ENCODE peak calls at places on chromosomes 13 and 19, in five cellular contexts. One of them, this sample, is unnamed.

GRCh38 chr13:71625183-71625582 is 241.8 kb downstream of the DACH1 start:
- DNase-seq in foreskin fibroblast: no peak
- DNase-seq in naive thymus-derived CD4-positive, alpha-beta T cell: no peak
- DNase-seq in NCI-H1694 treated with DMSO at 0.1 percent for 48 hours: no peak
- DNase-seq in NCI-H187: no peak
- DNase-seq in this sample: no peak

GRCh38 chr19:944171-944567 is 18.3 kb downstream of the ARID3A start:
- DNase-seq in foreskin fibroblast: no peak
- DNase-seq in naive thymus-derived CD4-positive, alpha-beta T cell: no peak
- DNase-seq in NCI-H1694 treated with DMSO at 0.1 percent for 48 hours: no peak
- DNase-seq in NCI-H187: no peak
- DNase-seq in this sample: no peak

GRCh38 chr19:14830702-14831101 is 4.3 kb downstream of the OR7A5 start:
- DNase-seq in foreskin fibroblast: no peak
- DNase-seq in naive thymus-derived CD4-positive, alpha-beta T cell: no peak
- DNase-seq in NCI-H1694 treated with DMSO at 0.1 percent for 48 hours: no peak
- DNase-seq in NCI-H187: no peak
- DNase-seq in this sample: no peak

GRCh38 chr19:14817052-14817451 is 17.9 kb downstream of the OR7A5 start:
- DNase-seq in foreskin fibroblast: no peak
- DNase-seq in naive thymus-derived CD4-positive, alpha-beta T cell: no peak
- DNase-seq in NCI-H1694 treated with DMSO at 0.1 percent for 48 hours: no peak
- DNase-seq in NCI-H187: no peak
- DNase-seq in this sample: no peak

GRCh38 chr19:13814550-13814949 is 19.3 kb downstream of the ZSWIM4 start:
- DNase-seq in foreskin fibroblast: no peak
- DNase-seq in naive thymus-derived CD4-positive, alpha-beta T cell: no peak
- DNase-seq in NCI-H1694 treated with DMSO at 0.1 percent for 48 hours: no peak
- DNase-seq in NCI-H187: no peak
- DNase-seq in this sample: no peak

GRCh38 chr13:61664821-61665705 is 249.4 kb upstream of the PCDH20 start:
- DNase-seq in foreskin fibroblast: no peak
- DNase-seq in naive thymus-derived CD4-positive, alpha-beta T cell: no peak
- DNase-seq in NCI-H1694 treated with DMSO at 0.1 percent for 48 hours: no peak
- DNase-seq in NCI-H187: no peak
- DNase-seq in this sample: no peak

GRCh38 chr19:2969104-2969504 is 8.3 kb upstream of the TLE6 start:
- DNase-seq in foreskin fibroblast: no peak
- DNase-seq in naive thymus-derived CD4-positive, alpha-beta T cell: no peak
- DNase-seq in NCI-H1694 treated with DMSO at 0.1 percent for 48 hours: peak; percentile 64
- DNase-seq in NCI-H187: peak; percentile 75
- DNase-seq in this sample: no peak

GRCh38 chr13:30431269-30431950 is 9.1 kb downstream of the UBE2L5 start:
- DNase-seq in foreskin fibroblast: no peak
- DNase-seq in naive thymus-derived CD4-positive, alpha-beta T cell: no peak
- DNase-seq in NCI-H1694 treated with DMSO at 0.1 percent for 48 hours: no peak
- DNase-seq in NCI-H187: no peak
- DNase-seq in this sample: no peak

GRCh38 chr13:95243207-95243606 is 58.0 kb downstream of the ABCC4 start:
- DNase-seq in foreskin fibroblast: no peak
- DNase-seq in naive thymus-derived CD4-positive, alpha-beta T cell: no peak
- DNase-seq in NCI-H1694 treated with DMSO at 0.1 percent for 48 hours: no peak
- DNase-seq in NCI-H187: no peak
- DNase-seq in this sample: no peak

GRCh38 chr13:25687622-25688225 is 315.9 kb downstream of the ATP8A2 start:
- DNase-seq in foreskin fibroblast: no peak
- DNase-seq in naive thymus-derived CD4-positive, alpha-beta T cell: no peak
- DNase-seq in NCI-H1694 treated with DMSO at 0.1 percent for 48 hours: peak; percentile 15
- DNase-seq in NCI-H187: no peak
- DNase-seq in this sample: no peak

GRCh38 chr13:47794963-47795362 is 206.1 kb downstream of the SUCLA2 start:
- DNase-seq in foreskin fibroblast: no peak
- DNase-seq in naive thymus-derived CD4-positive, alpha-beta T cell: no peak
- DNase-seq in NCI-H1694 treated with DMSO at 0.1 percent for 48 hours: no peak
- DNase-seq in NCI-H187: no peak
- DNase-seq in this sample: no peak

GRCh38 chr13:75418997-75419396 is 63.0 kb downstream of the TBC1D4 start:
- DNase-seq in foreskin fibroblast: no peak
- DNase-seq in naive thymus-derived CD4-positive, alpha-beta T cell: no peak
- DNase-seq in NCI-H1694 treated with DMSO at 0.1 percent for 48 hours: no peak
- DNase-seq in NCI-H187: no peak
- DNase-seq in this sample: no peak

GRCh38 chr13:74978596-74978995 is 503.4 kb downstream of the TBC1D4 start:
- DNase-seq in foreskin fibroblast: no peak
- DNase-seq in naive thymus-derived CD4-positive, alpha-beta T cell: no peak
- DNase-seq in NCI-H1694 treated with DMSO at 0.1 percent for 48 hours: no peak
- DNase-seq in NCI-H187: no peak
- DNase-seq in this sample: no peak

GRCh38 chr19:16095071-16095571 is 16.6 kb upstream of the RAB8A start:
- DNase-seq in foreskin fibroblast: no peak
- DNase-seq in naive thymus-derived CD4-positive, alpha-beta T cell: no peak
- DNase-seq in NCI-H1694 treated with DMSO at 0.1 percent for 48 hours: no peak
- DNase-seq in NCI-H187: no peak
- DNase-seq in this sample: no peak

GRCh38 chr13:105336706-105337582 is 1198.5 kb downstream of the EFNB2 start:
- DNase-seq in foreskin fibroblast: no peak
- DNase-seq in naive thymus-derived CD4-positive, alpha-beta T cell: no peak
- DNase-seq in NCI-H1694 treated with DMSO at 0.1 percent for 48 hours: no peak
- DNase-seq in NCI-H187: no peak
- DNase-seq in this sample: no peak

GRCh38 chr13:28282451-28282850 is 144.1 kb downstream of the PAN3 start:
- DNase-seq in foreskin fibroblast: no peak
- DNase-seq in naive thymus-derived CD4-positive, alpha-beta T cell: no peak
- DNase-seq in NCI-H1694 treated with DMSO at 0.1 percent for 48 hours: no peak
- DNase-seq in NCI-H187: no peak
- DNase-seq in this sample: no peak

GRCh38 chr19:39318690-39319089 is 2.0 kb downstream of the LRFN1 start:
- DNase-seq in foreskin fibroblast: no peak
- DNase-seq in naive thymus-derived CD4-positive, alpha-beta T cell: no peak
- DNase-seq in NCI-H1694 treated with DMSO at 0.1 percent for 48 hours: no peak
- DNase-seq in NCI-H187: no peak
- DNase-seq in this sample: no peak

GRCh38 chr13:59519776-59520175 is 644.0 kb downstream of the DIAPH3 start:
- DNase-seq in foreskin fibroblast: no peak
- DNase-seq in naive thymus-derived CD4-positive, alpha-beta T cell: no peak
- DNase-seq in NCI-H1694 treated with DMSO at 0.1 percent for 48 hours: no peak
- DNase-seq in NCI-H187: no peak
- DNase-seq in this sample: no peak

GRCh38 chr19:53112286-53112685 is 9.1 kb upstream of the ZNF160 start:
- DNase-seq in foreskin fibroblast: no peak
- DNase-seq in naive thymus-derived CD4-positive, alpha-beta T cell: no peak
- DNase-seq in NCI-H1694 treated with DMSO at 0.1 percent for 48 hours: no peak
- DNase-seq in NCI-H187: no peak
- DNase-seq in this sample: no peak

GRCh38 chr19:10228925-10229324 is 2.2 kb downstream of the S1PR2 start:
- DNase-seq in foreskin fibroblast: no peak
- DNase-seq in naive thymus-derived CD4-positive, alpha-beta T cell: peak; percentile 45
- DNase-seq in NCI-H1694 treated with DMSO at 0.1 percent for 48 hours: no peak
- DNase-seq in NCI-H187: no peak
- DNase-seq in this sample: no peak

GRCh38 chr13:41122838-41123237 is 9.8 kb downstream of the KBTBD6 start:
- DNase-seq in foreskin fibroblast: no peak
- DNase-seq in naive thymus-derived CD4-positive, alpha-beta T cell: peak; percentile 35
- DNase-seq in NCI-H1694 treated with DMSO at 0.1 percent for 48 hours: no peak
- DNase-seq in NCI-H187: no peak
- DNase-seq in this sample: no peak

This sample was measured in NCI-H526 treated with DMSO at 0.1 percent for 48 hours.